ENCODE peak calls at places on chromosomes 1 and 21, in four cellular contexts. K is K562, X is HL-60, G is GM12878. V is an unnamed sample.

GRCh38 chr1:203704120-203704519 is 60.9 kb upstream of the LAX1 start:
- DNase-seq in G (no peak), X (peak; percentile 68), K (no peak), V (no peak)

GRCh38 chr21:21007606-21008005 is 9.4 kb downstream of the NCAM2 start:
- DNase-seq in X (no peak), G (no peak), K (no peak), V (no peak)

GRCh38 chr1:36115200-36115669 is 9.8 kb downstream of the COL8A2 start:
- DNase-seq in G (no peak), X (no peak), K (peak; percentile 39), V (no peak)

GRCh38 chr1:63935148-63935547 is 161.3 kb downstream of the ROR1 start:
- DNase-seq in X (no peak), K (no peak), G (no peak), V (no peak)

GRCh38 chr1:225823811-225824261 is 13.9 kb downstream of the EPHX1 start:
- DNase-seq in K (peak; percentile 78), X (no peak), G (no peak), V (no peak)

GRCh38 chr1:116988248-116988647 is 13.3 kb upstream of the CD101 start:
- DNase-seq in K (no peak), X (no peak), G (no peak), V (no peak)

GRCh38 chr1:44101356-44101755 is 17.3 kb upstream of the KLF17 start:
- DNase-seq in X (no peak), K (no peak), G (no peak), V (no peak)

GRCh38 chr1:44723496-44724407 is 7.2 kb downstream of the RNU5D-1 start:
- DNase-seq in G (peak; percentile 66), K (no peak), X (peak; percentile 97), V (peak; percentile 62)

GRCh38 chr1:51421961-51422360 is 91.6 kb upstream of the TTC39A start:
- DNase-seq in X (no peak), K (peak; percentile 53), G (no peak), V (no peak)

GRCh38 chr1:39965051-39965450 is 10.1 kb downstream of the MFSD2A start:
- DNase-seq in K (no peak), G (no peak), X (peak; percentile 46), V (no peak)

GRCh38 chr1:160117300-160117699 is 1.7 kb downstream of the ATP1A2 start:
- DNase-seq in K (no peak), X (no peak), G (no peak), V (no peak)

GRCh38 chr1:29105822-29106221 is 17.9 kb downstream of the TMEM200B start:
- DNase-seq in G (no peak), K (no peak), X (no peak), V (no peak)

GRCh38 chr1:21152423-21153100 is 24.1 kb downstream of the EIF4G3 start:
- DNase-seq in X (no peak), G (no peak), K (no peak), V (no peak)

GRCh38 chr1:161956097-161956496 is 67.6 kb downstream of the OLFML2B start:
- DNase-seq in K (no peak), G (no peak), X (no peak), V (no peak)

GRCh38 chr1:230074762-230075161 is 7.7 kb downstream of the GALNT2 start:
- DNase-seq in X (no peak), G (no peak), K (no peak), V (no peak)

GRCh38 chr1:248823517-248824001 is 2.2 kb downstream of the SH3BP5L start:
- DNase-seq in K (no peak), X (no peak), G (no peak), V (no peak)

GRCh38 chr1:117638141-117638540 is 32.3 kb downstream of the TENT5C start:
- DNase-seq in X (no peak), K (peak; percentile 71), G (no peak), V (no peak)

GRCh38 chr1:230199034-230199433 is 132.0 kb downstream of the GALNT2 start:
- DNase-seq in X (no peak), G (no peak), K (no peak), V (no peak)

GRCh38 chr1:184366992-184367391 is 19.8 kb upstream of the C1orf21 start:
- DNase-seq in G (no peak), K (no peak), X (no peak), V (no peak)

GRCh38 chr21:15422761-15423160 is 307.0 kb upstream of the USP25 start:
- DNase-seq in K (no peak), G (no peak), X (no peak), V (no peak)

GRCh38 chr21:42552407-42553336 is 39.0 kb downstream of the SLC37A1 start:
- DNase-seq in G (no peak), K (no peak), X (no peak), V (no peak)

GRCh38 chr1:149917590-149918144 is at the start of gene SV2A:
- DNase-seq in X (no peak), K (no peak), G (no peak), V (no peak)

GRCh38 chr1:223041481-223041880 is 101.6 kb downstream of the TLR5 start:
- DNase-seq in K (no peak), G (no peak), X (no peak), V (no peak)

GRCh38 chr21:27818847-27819246 is 852.0 kb upstream of the ADAMTS5 start:
- DNase-seq in K (no peak), G (no peak), X (no peak), V (no peak)

GRCh38 chr1:232952514-232953175 is 2.2 kb downstream of the NTPCR start:
- DNase-seq in X (peak; percentile 65), K (peak; percentile 71), G (peak; percentile 28), V (no peak)

GRCh38 chr1:37159102-37159501 is 124.8 kb upstream of the GRIK3 start:
- DNase-seq in X (no peak), K (peak; percentile 44), G (no peak), V (no peak)

GRCh38 chr1:216914974-216915373 is 191.7 kb upstream of the ESRRG start:
- DNase-seq in X (peak; percentile 33), K (no peak), G (no peak), V (no peak)

GRCh38 chr1:89671775-89672488 is 39.0 kb downstream of the LRRC8C start:
- DNase-seq in X (no peak), G (no peak), K (no peak), V (no peak)

GRCh38 chr1:218823291-218823900 is 350.3 kb upstream of the LYPLAL1 start:
- DNase-seq in G (no peak), X (no peak), K (no peak), V (no peak)

GRCh38 chr1:121558514-121558913 is 373.7 kb downstream of the SRGAP2C start:
- DNase-seq in G (no peak), X (no peak), K (no peak), V (no peak)

GRCh38 chr1:197621761-197622160 is 153.5 kb downstream of the DENND1B start:
- DNase-seq in K (no peak), X (no peak), G (no peak), V (no peak)
- TF ChIP-seq SPI1 in K (no peak), X (no peak), G (no peak), V (no peak)

GRCh38 chr1:208158640-208159541 is 85.3 kb downstream of the PLXNA2 start:
- DNase-seq in K (no peak), G (no peak), X (no peak), V (no peak)
- TF ChIP-seq POLR2AphosphoS5 in K (no peak), G (no peak), X (no peak), V (no peak)

GRCh38 chr1:183165456-183165855 is 20.6 kb upstream of the LAMC2 start:
- DNase-seq in G (no peak), X (no peak), K (no peak), V (no peak)
- TF ChIP-seq SPI1 in G (no peak), X (no peak), K (no peak), V (no peak)

GRCh38 chr1:156144747-156145146 is 8.6 kb upstream of the SEMA4A start:
- DNase-seq in G (no peak), X (no peak), K (no peak), V (no peak)

GRCh38 chr1:156146006-156146748 is 7.2 kb upstream of the SEMA4A start:
- DNase-seq in X (peak; percentile 81), G (peak; percentile 66), K (peak; percentile 67), V (no peak)

GRCh38 chr1:156140879-156141707 is 12.3 kb upstream of the SEMA4A start:
- DNase-seq in X (no peak), K (peak; percentile 73), G (no peak), V (no peak)

GRCh38 chr1:156145622-156146005 is 7.8 kb upstream of the SEMA4A start:
- DNase-seq in G (no peak), K (no peak), X (no peak), V (no peak)

DNA sequence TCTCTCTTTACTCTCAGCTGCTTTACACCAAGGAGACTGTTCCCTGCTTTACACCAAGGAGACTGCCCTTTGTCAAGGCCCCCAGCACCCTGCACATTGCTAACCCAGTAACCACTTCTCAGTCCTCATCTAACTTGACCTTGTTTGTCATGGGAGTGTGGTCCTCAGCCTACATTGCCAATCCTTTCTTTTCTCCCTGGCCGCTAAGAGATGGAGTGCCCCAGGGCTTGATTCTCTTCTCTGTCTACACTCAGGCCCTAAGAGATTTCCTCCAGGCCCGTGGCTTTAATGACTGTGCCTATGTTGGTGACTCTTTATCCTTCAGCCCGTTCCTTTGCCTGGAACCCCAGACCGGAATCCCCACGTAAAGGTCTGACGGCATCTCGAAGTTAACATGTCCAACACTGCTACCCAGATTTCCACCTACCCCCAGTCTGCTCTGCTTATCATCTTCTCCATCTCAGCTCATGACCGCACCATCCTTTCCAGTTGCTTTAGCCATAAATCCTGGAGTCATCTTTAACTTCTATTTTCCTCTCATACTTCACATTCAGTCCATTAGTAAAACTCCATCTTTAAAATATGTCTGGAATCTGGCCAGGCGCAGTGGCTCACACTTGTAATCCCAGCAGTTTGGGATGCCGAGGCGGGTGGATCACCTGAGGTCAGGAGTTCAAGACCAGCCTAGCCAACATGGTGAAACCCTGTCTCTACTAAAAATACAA is 9.5 kb upstream of the SEMA4A start:
- DNase-seq in K (no peak), G (no peak), X (no peak), V (no peak)
- TF ChIP-seq POLR2AphosphoS5 in K (no peak), G (no peak), X (no peak), V (no peak)

DNA sequence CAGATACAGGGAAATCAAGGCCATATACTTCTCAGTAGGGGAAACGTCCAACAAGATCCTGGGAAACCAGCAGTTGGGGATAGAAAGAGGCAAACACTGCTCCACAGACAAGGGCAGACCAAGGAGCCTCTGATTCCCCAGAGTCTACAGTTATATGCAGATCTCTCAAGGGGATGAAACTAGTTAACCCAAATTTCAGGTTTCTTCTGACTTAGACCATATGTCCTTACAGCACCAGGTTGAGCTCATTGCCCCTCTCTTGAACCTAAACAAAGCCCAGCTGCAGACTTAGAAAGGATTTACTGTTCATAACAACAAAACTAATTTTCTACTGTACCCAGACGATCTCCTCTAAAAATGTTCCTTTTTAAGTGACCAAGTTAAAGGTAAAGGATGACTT is 24.3 kb downstream of the SMYD3 start:
- DNase-seq in G (no peak), K (no peak), X (no peak), V (no peak)
- TF ChIP-seq SPI1 in G (no peak), K (no peak), X (no peak), V (no peak)

GRCh38 chr1:32335619-32335950 is 448 bp downstream of the MARCKSL1 start:
- DNase-seq in K (peak; percentile 88), G (no peak), X (no peak), V (no peak)

GRCh38 chr1:32334864-32335618 is 992 bp downstream of the MARCKSL1 start:
- DNase-seq in K (peak; percentile 89), G (no peak), X (peak; percentile 36), V (peak; percentile 50)

GRCh38 chr1:32336963-32337675 is 1.1 kb upstream of the MARCKSL1 start:
- DNase-seq in G (peak; percentile 76), K (peak; percentile 49), X (peak; percentile 97), V (peak; percentile 55)

GRCh38 chr1:32337855-32338636 is 2.0 kb upstream of the MARCKSL1 start:
- DNase-seq in G (peak; percentile 66), X (peak; percentile 88), K (no peak), V (no peak)

GRCh38 chr1:32335951-32336867 is at the start of gene MARCKSL1:
- DNase-seq in K (peak; percentile 95), G (no peak), X (peak; percentile 50), V (peak; percentile 76)
- TF ChIP-seq POLR2AphosphoS5 in K (peak; percentile 98), G (peak; percentile 97), X (peak; percentile 74), V (peak; percentile 93)

V was measured in GM12891.